ENCODE peak calls at places on chromosome 22, in ten cellular contexts. X, R, J, K, V, F, G, H, C and D are unnamed samples.

GRCh38 chr22:24737582-24737981 is 36.9 kb downstream of the PIWIL3 start:
- DNase-seq in R (no peak), X (no peak), V (no peak), H (no peak), F (no peak), J (no peak), K (no peak), C (no peak), G (no peak), D (no peak)

GRCh38 chr22:50568626-50569025 is 5.9 kb upstream of the SYCE3 start:
- DNase-seq in X (no peak), F (no peak), C (no peak), G (no peak), J (peak; percentile 67), H (no peak), V (peak; percentile 46), K (no peak), R (no peak), D (peak; percentile 26)

GRCh38 chr22:50470491-50470890 is 4.3 kb downstream of the SBF1 start:
- DNase-seq in F (no peak), X (no peak), R (no peak), H (no peak), K (no peak), V (no peak), C (no peak), G (no peak), J (no peak), D (no peak)

GRCh38 chr22:34116126-34116525 is 195.8 kb upstream of the LARGE1 start:
- DNase-seq in K (no peak), V (no peak), J (no peak), F (no peak), G (no peak), X (no peak), R (no peak), H (no peak), C (no peak), D (no peak)

GRCh38 chr22:19240813-19241592 is 50.5 kb downstream of the CLTCL1 start:
- DNase-seq in X (no peak), H (no peak), V (no peak), R (no peak), F (no peak), K (no peak), J (no peak), G (no peak), C (no peak), D (peak; percentile 36)

GRCh38 chr22:30635273-30636225 is at the start of gene SLC35E4:
- DNase-seq in H (no peak), V (peak; percentile 89), G (peak; percentile 94), C (peak; percentile 95), K (peak; percentile 93), X (peak; percentile 98), J (peak; percentile 96), F (peak; percentile 94), R (peak; percentile 88), D (peak; percentile 99)

GRCh38 chr22:32720924-32721323 is 80.6 kb upstream of the TIMP3 start:
- DNase-seq in F (no peak), H (no peak), K (no peak), J (no peak), C (no peak), V (no peak), X (no peak), R (peak; percentile 76), G (no peak), D (no peak)

GRCh38 chr22:20636945-20637344 is 129.5 kb downstream of the MED15 start:
- DNase-seq in H (no peak), G (no peak), J (no peak), C (no peak), V (no peak), K (no peak), R (no peak), X (no peak), F (no peak), D (peak; percentile 7)

GRCh38 chr22:25062378-25063095 is 110.0 kb downstream of the KIAA1671 start:
- DNase-seq in V (no peak), G (no peak), F (no peak), R (no peak), K (no peak), C (no peak), H (no peak), J (no peak), X (peak; percentile 90), D (peak; percentile 47)

GRCh38 chr22:29469755-29470154 is 10.3 kb upstream of the NEFH start:
- DNase-seq in X (no peak), G (peak; percentile 52), H (no peak), F (peak; percentile 61), J (no peak), V (no peak), C (no peak), K (no peak), R (no peak), D (peak; percentile 64)

GRCh38 chr22:48579035-48579914 is 1248.4 kb downstream of the BRD1 start:
- DNase-seq in H (no peak), F (no peak), X (no peak), G (peak; percentile 72), R (peak; percentile 20), J (no peak), V (no peak), C (no peak), K (no peak), D (no peak)

DNA sequence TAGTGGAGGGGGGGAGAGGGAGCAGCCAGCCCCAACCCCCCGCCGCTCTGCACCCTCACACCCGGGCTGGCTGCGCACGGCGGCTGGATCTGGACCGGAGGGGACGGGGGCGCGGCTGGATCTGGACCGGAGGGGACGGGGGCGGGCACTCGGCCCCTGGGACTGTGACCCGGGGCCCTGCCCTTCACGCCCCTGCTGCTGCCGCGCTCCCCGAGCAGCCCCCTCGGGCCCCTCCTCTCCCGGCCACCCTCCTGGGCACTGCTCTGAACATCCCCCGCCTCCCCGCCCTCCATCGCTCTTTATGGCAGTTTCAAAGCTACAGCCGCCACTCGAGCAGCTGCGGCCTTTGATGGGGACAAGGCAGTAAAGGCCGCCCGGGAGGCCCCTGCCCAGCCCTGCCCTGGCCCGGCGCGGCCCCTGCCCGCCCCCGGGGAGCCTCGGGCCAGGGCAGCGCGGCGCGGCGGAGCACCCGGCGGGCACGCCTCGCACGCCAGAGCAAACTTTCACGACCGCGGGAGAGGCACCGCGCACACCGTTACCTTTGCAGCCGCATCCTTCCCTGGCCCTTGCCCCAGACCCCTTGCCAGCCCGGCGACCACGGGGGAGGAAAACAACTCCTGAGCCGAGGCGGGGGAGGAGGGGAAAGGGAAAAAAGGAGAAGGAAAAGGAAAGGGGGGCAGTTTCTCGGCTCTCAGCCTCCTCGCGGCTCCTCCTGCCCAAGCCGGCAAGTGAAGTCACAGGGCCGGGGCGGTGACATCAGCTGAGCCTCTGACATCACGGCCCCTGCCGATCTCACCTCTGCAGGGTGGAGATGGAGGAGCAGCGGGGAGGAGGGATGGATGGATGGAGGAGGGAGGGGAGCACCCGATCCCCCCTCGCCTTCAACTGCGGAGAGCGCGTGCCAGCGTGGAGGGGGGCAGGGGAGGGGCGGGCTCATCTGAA is 13.1 kb upstream of the TCF20 start:
- DNase-seq in G (peak; percentile 87), V (no peak), C (no peak), K (peak; percentile 30), R (no peak), X (no peak), F (no peak), J (no peak), H (no peak), D (peak; percentile 88)
- H3K4me3 ChIP-seq in G (peak overlapping the region; percentile 54), V (no peak overlapping the region), C (peak overlapping the region; percentile 72), K (peak overlapping the region; percentile 56), R (no peak overlapping the region), X (peak overlapping the region; percentile 43), F (peak overlapping the region; percentile 61), J (peak overlapping the region; percentile 7), H (peak overlapping the region; percentile 34), D (peak overlapping the region; percentile 21)

GRCh38 chr22:37177221-37177620 is 10.8 kb downstream of the C1QTNF6 start:
- DNase-seq in F (no peak), R (no peak), J (peak; percentile 48), X (no peak), C (no peak), H (no peak), G (no peak), V (no peak), K (no peak), D (no peak)

GRCh38 chr22:37177755-37178154 is 10.3 kb downstream of the C1QTNF6 start:
- DNase-seq in K (no peak), J (no peak), X (no peak), C (no peak), H (no peak), F (no peak), R (no peak), G (no peak), V (no peak), D (no peak)

GRCh38 chr22:37175414-37176144 is 12.5 kb downstream of the C1QTNF6 start:
- DNase-seq in R (no peak), C (peak; percentile 36), J (peak; percentile 37), K (no peak), V (no peak), X (no peak), F (no peak), G (no peak), H (no peak), D (no peak)

GRCh38 chr22:37174964-37175363 is 13.1 kb downstream of the C1QTNF6 start:
- DNase-seq in V (no peak), R (no peak), J (peak; percentile 22), F (no peak), X (no peak), K (no peak), H (no peak), G (no peak), C (peak; percentile 17), D (no peak)

DNA sequence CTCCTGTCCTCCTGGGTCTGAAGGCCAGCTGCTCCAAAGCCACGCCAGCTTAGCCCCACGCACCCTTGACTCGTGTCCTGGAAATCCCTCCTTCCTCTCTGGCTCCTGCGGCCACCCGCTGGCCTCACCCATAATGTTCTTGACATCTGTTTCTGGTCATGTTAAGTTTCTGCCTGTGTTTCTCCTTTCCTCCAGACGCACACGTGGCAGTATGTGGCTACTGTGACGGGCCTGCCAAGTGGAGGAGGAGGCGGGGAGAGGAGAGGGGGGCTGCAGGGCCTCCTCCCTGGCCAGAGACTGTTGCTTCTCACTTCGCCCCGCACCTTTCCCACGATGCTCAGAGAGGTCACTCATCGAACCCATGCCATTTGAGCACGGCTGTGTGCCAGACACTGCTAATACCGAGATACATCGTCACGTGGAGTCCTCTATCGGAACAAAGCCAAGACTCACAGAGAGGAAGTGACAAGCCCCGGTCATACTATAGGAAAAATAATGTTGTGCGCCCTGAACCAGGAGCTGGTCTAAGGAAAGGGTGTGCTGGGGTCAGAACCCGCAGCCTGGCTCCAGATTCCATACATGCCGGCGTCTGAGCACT is 11.5 kb downstream of the C1QTNF6 start:
- DNase-seq in J (peak; percentile 65), G (no peak), H (no peak), V (no peak), C (no peak), K (no peak), F (no peak), R (peak; percentile 86), X (no peak), D (no peak)
- H3K4me3 ChIP-seq in J (no peak overlapping the region), G (no peak overlapping the region), H (no peak overlapping the region), V (no peak overlapping the region), C (peak overlapping the region; percentile 59), K (no peak overlapping the region), F (no peak overlapping the region), R (no peak overlapping the region), X (no peak overlapping the region), D (no peak overlapping the region)

GRCh38 chr22:35913925-35914324 is 114.7 kb downstream of the RBFOX2 start:
- DNase-seq in H (no peak), K (no peak), F (no peak), G (peak; percentile 11), R (no peak), J (no peak), X (no peak), V (no peak), C (no peak), D (no peak)
- H3K4me3 ChIP-seq in H (no peak overlapping the region), K (peak overlapping the region; percentile 51), F (no peak overlapping the region), G (peak overlapping the region; percentile 53), R (peak overlapping the region; percentile 71), J (no peak overlapping the region), X (no peak overlapping the region), V (no peak overlapping the region), C (peak overlapping the region; percentile 69), D (no peak overlapping the region)

GRCh38 chr22:39341179-39341578 is 8.6 kb upstream of the SYNGR1 start:
- DNase-seq in G (no peak), H (no peak), V (no peak), C (peak; percentile 50), X (no peak), K (no peak), J (no peak), F (no peak), R (no peak), D (no peak)
- H3K4me3 ChIP-seq in G (no peak overlapping the region), H (no peak overlapping the region), V (no peak overlapping the region), C (no peak overlapping the region), X (no peak overlapping the region), K (no peak overlapping the region), J (no peak overlapping the region), F (no peak overlapping the region), R (no peak overlapping the region), D (no peak overlapping the region)